ENCODE peak calls at places on chromosomes 16 and 17, in eight cellular contexts. R, D, M, U, N, Y, I and Z are unnamed samples.

GRCh38 chr17:74042744-74043486 is 160.6 kb upstream of the RPL38 start:
- DNase-seq in R (no peak), D (peak; percentile 78), M (peak; percentile 28), U (no peak), N (no peak), Y (peak; percentile 57), I (peak; percentile 26), Z (no peak)

GRCh38 chr17:56083475-56083874 is 69.8 kb upstream of the ANKFN1 start:
- DNase-seq in R (no peak), D (no peak), M (no peak), U (no peak), N (no peak), Y (no peak), I (no peak), Z (no peak)

GRCh38 chr17:74392848-74393247 is 25.5 kb downstream of the GPR142 start:
- DNase-seq in R (no peak), D (no peak), M (no peak), U (no peak), N (no peak), Y (no peak), I (no peak), Z (no peak)

GRCh38 chr16:10828851-10829331 is 10.3 kb upstream of the TVP23A start:
- DNase-seq in R (no peak), D (peak; percentile 64), M (peak; percentile 68), U (no peak), N (peak; percentile 8), Y (peak; percentile 97), I (no peak), Z (no peak)

GRCh38 chr17:72460711-72461110 is 339.9 kb downstream of the SOX9 start:
- DNase-seq in R (no peak), D (no peak), M (no peak), U (no peak), N (no peak), Y (no peak), I (no peak), Z (no peak)

GRCh38 chr16:1747934-1748333 is 23.4 kb downstream of the NME3 start:
- DNase-seq in R (no peak), D (no peak), M (no peak), U (no peak), N (no peak), Y (no peak), I (no peak), Z (no peak)

GRCh38 chr17:68498479-68499326 is 13.5 kb upstream of the PRKAR1A start:
- DNase-seq in R (no peak), D (no peak), M (no peak), U (no peak), N (no peak), Y (peak; percentile 74), I (no peak), Z (no peak)

GRCh38 chr17:56679148-56679766 is 85.8 kb downstream of the NOG start:
- DNase-seq in R (no peak), D (no peak), M (peak; percentile 71), U (no peak), N (peak; percentile 51), Y (no peak), I (peak; percentile 8), Z (no peak)

GRCh38 chr16:30346286-30346685 is 8.8 kb downstream of the CD2BP2 start:
- DNase-seq in R (no peak), D (no peak), M (no peak), U (no peak), N (no peak), Y (no peak), I (no peak), Z (no peak)

GRCh38 chr17:79778504-79779087 is 648 bp downstream of the CBX2 start:
- DNase-seq in R (peak; percentile 79), D (no peak), M (peak; percentile 74), U (no peak), N (no peak), Y (no peak), I (peak; percentile 41), Z (no peak)